ENCODE peak calls at places on chromosome 13, in eight cellular contexts. One of them, this sample, is unnamed. For H3K4me1, the result is how much of the 10 kb centered on the place peaks cover.

GRCh38 chr13:36098080-36098479 is 33.1 kb downstream of the DCLK1 start:
- DNase-seq in ovary: no peak
- DNase-seq in HCT116: no peak
- DNase-seq in Peyer's patch: no peak
- DNase-seq in thyroid gland: no peak
- DNase-seq in uterus: no peak
- DNase-seq in suprapubic skin: no peak
- DNase-seq in heart left ventricle: no peak
- DNase-seq in this sample: no peak

GRCh38 chr13:113900646-113901045 is 36.8 kb upstream of the GAS6 start:
- DNase-seq in Peyer's patch: no peak
- DNase-seq in thyroid gland: no peak
- DNase-seq in heart left ventricle: no peak
- DNase-seq in uterus: peak
- DNase-seq in suprapubic skin: no peak
- DNase-seq in ovary: no peak
- DNase-seq in HCT116: no peak
- DNase-seq in this sample: peak

GRCh38 chr13:93248627-93249047 is 22.0 kb downstream of the GPC6 start:
- DNase-seq in thyroid gland: peak
- DNase-seq in ovary: no peak
- DNase-seq in HCT116: no peak
- DNase-seq in suprapubic skin: no peak
- DNase-seq in Peyer's patch: no peak
- DNase-seq in heart left ventricle: no peak
- DNase-seq in uterus: no peak
- DNase-seq in this sample: peak

GRCh38 chr13:76148926-76149325 is 512.8 kb downstream of the LMO7 start:
- DNase-seq in heart left ventricle: no peak
- DNase-seq in thyroid gland: no peak
- DNase-seq in suprapubic skin: no peak
- DNase-seq in uterus: no peak
- DNase-seq in HCT116: no peak
- DNase-seq in Peyer's patch: no peak
- DNase-seq in ovary: no peak
- DNase-seq in this sample: no peak

GRCh38 chr13:22893149-22893548 is 287.6 kb upstream of the SGCG start:
- DNase-seq in suprapubic skin: no peak
- DNase-seq in ovary: no peak
- DNase-seq in Peyer's patch: no peak
- DNase-seq in HCT116: no peak
- DNase-seq in thyroid gland: peak
- DNase-seq in uterus: no peak
- DNase-seq in heart left ventricle: no peak
- DNase-seq in this sample: peak

GRCh38 chr13:82634946-82635345 is 1247.3 kb downstream of the SLITRK1 start:
- DNase-seq in uterus: no peak
- DNase-seq in ovary: no peak
- DNase-seq in thyroid gland: no peak
- DNase-seq in suprapubic skin: no peak
- DNase-seq in Peyer's patch: no peak
- DNase-seq in heart left ventricle: no peak
- DNase-seq in HCT116: no peak
- DNase-seq in this sample: no peak

GRCh38 chr13:59367467-59367866 is 796.3 kb downstream of the DIAPH3 start:
- DNase-seq in ovary: no peak
- DNase-seq in suprapubic skin: no peak
- DNase-seq in heart left ventricle: no peak
- DNase-seq in HCT116: no peak
- DNase-seq in uterus: no peak
- DNase-seq in Peyer's patch: no peak
- DNase-seq in thyroid gland: no peak
- DNase-seq in this sample: no peak

GRCh38 chr13:65677906-65678305 is 1552.2 kb downstream of the PCDH9 start:
- DNase-seq in suprapubic skin: no peak
- DNase-seq in uterus: no peak
- DNase-seq in heart left ventricle: no peak
- DNase-seq in Peyer's patch: no peak
- DNase-seq in ovary: no peak
- DNase-seq in HCT116: peak
- DNase-seq in thyroid gland: no peak
- DNase-seq in this sample: no peak

GRCh38 chr13:114275309-114275708 is 6.1 kb upstream of the UPF3A start:
- DNase-seq in uterus: no peak
- DNase-seq in suprapubic skin: no peak
- DNase-seq in thyroid gland: no peak
- DNase-seq in Peyer's patch: no peak
- DNase-seq in HCT116: no peak
- DNase-seq in ovary: no peak
- DNase-seq in heart left ventricle: no peak
- DNase-seq in this sample: no peak

GRCh38 chr13:30639671-30640070 is 22.0 kb downstream of the USPL1 start:
- DNase-seq in heart left ventricle: no peak
- DNase-seq in thyroid gland: no peak
- DNase-seq in ovary: no peak
- DNase-seq in Peyer's patch: no peak
- DNase-seq in uterus: no peak
- DNase-seq in HCT116: no peak
- DNase-seq in suprapubic skin: no peak
- DNase-seq in this sample: no peak

GRCh38 chr13:31629085-31629785 is 110.1 kb upstream of the RXFP2 start:
- DNase-seq in Peyer's patch: no peak
- DNase-seq in HCT116: no peak
- DNase-seq in heart left ventricle: peak
- DNase-seq in uterus: no peak
- DNase-seq in thyroid gland: no peak
- DNase-seq in suprapubic skin: no peak
- DNase-seq in ovary: no peak
- DNase-seq in this sample: no peak

GRCh38 chr13:30607908-30608307 is 9.8 kb upstream of the USPL1 start:
- DNase-seq in heart left ventricle: no peak
- DNase-seq in ovary: no peak
- DNase-seq in thyroid gland: peak
- DNase-seq in suprapubic skin: no peak
- DNase-seq in Peyer's patch: peak
- DNase-seq in HCT116: no peak
- DNase-seq in uterus: no peak
- DNase-seq in this sample: peak

GRCh38 chr13:110475550-110476219 is 85.8 kb downstream of the RAB20 start:
- DNase-seq in HCT116: no peak
- DNase-seq in uterus: no peak
- DNase-seq in ovary: no peak
- DNase-seq in thyroid gland: no peak
- DNase-seq in heart left ventricle: no peak
- DNase-seq in Peyer's patch: peak
- DNase-seq in suprapubic skin: no peak
- DNase-seq in this sample: no peak

GRCh38 chr13:60398949-60399589 is 2.0 kb downstream of the TDRD3 start:
- DNase-seq in Peyer's patch: no peak
- DNase-seq in HCT116: no peak
- DNase-seq in ovary: no peak
- DNase-seq in uterus: no peak
- DNase-seq in suprapubic skin: no peak
- DNase-seq in heart left ventricle: no peak
- DNase-seq in thyroid gland: no peak
- DNase-seq in this sample: no peak

GRCh38 chr13:65855276-65855675 is 1374.9 kb downstream of the PCDH9 start:
- DNase-seq in thyroid gland: no peak
- DNase-seq in HCT116: no peak
- DNase-seq in heart left ventricle: no peak
- DNase-seq in ovary: no peak
- DNase-seq in Peyer's patch: no peak
- DNase-seq in uterus: no peak
- DNase-seq in suprapubic skin: no peak
- DNase-seq in this sample: no peak

GRCh38 chr13:75704942-75705320 is 68.8 kb downstream of the LMO7 start:
- DNase-seq in heart left ventricle: no peak
- DNase-seq in HCT116: peak
- DNase-seq in thyroid gland: peak
- DNase-seq in uterus: no peak
- DNase-seq in ovary: no peak
- DNase-seq in Peyer's patch: no peak
- DNase-seq in suprapubic skin: no peak
- DNase-seq in this sample: no peak

GRCh38 chr13:42696191-42696590 is 85.2 kb upstream of the FAM216B start:
- DNase-seq in thyroid gland: no peak
- DNase-seq in heart left ventricle: no peak
- DNase-seq in uterus: no peak
- DNase-seq in suprapubic skin: no peak
- DNase-seq in ovary: no peak
- DNase-seq in HCT116: no peak
- DNase-seq in Peyer's patch: no peak
- DNase-seq in this sample: no peak

GRCh38 chr13:94093652-94094310 is 385.7 kb downstream of the DCT start:
- DNase-seq in Peyer's patch: no peak
- DNase-seq in heart left ventricle: no peak
- DNase-seq in thyroid gland: no peak
- DNase-seq in suprapubic skin: no peak
- DNase-seq in HCT116: no peak
- DNase-seq in uterus: no peak
- DNase-seq in ovary: no peak
- DNase-seq in this sample: no peak

GRCh38 chr13:91292630-91293221 is 54.8 kb upstream of the MIR17HG start:
- DNase-seq in suprapubic skin: no peak
- DNase-seq in uterus: no peak
- DNase-seq in thyroid gland: no peak
- DNase-seq in ovary: no peak
- DNase-seq in Peyer's patch: no peak
- DNase-seq in HCT116: no peak
- DNase-seq in heart left ventricle: no peak
- DNase-seq in this sample: no peak

DNA sequence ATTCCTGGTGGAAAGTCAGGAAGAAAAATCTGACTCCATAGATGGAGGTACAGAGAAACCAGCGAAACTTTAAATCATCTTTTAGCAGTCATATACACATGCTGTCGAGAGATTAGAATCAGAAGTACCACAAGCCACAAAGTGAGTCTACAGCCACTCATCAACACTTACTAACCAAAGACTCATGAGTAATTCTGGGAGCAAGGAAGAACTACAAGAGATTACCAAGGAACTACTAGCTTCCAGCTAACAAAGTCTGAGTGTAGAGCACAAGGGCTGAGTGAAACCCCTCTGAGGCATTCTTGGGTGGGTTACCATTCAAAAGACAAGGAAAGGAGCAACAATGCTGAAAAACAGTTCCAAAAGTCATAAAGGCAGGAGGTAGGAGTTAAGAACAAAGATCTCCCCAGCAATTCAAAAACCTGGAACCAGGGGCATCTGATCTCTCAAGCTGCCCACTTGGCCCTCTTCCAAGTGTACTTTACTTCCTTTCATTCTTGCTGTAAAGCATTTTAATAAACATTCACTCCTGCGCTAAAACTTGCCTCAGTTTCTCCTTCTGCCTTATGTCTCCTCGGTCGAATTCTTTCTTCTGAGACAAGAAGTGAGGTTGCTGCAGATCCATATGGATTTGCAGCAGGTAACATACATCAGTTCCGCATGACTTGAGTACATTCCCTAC is 13.0 kb downstream of the RBM26 start:
- DNase-seq in Peyer's patch: no peak
- DNase-seq in ovary: no peak
- DNase-seq in heart left ventricle: no peak
- DNase-seq in HCT116: no peak
- DNase-seq in suprapubic skin: no peak
- DNase-seq in uterus: no peak
- DNase-seq in thyroid gland: peak
- DNase-seq in this sample: no peak
- TF ChIP-seq POLR2A in Peyer's patch: no peak
- TF ChIP-seq POLR2A in ovary: no peak
- TF ChIP-seq POLR2A in heart left ventricle: no peak
- TF ChIP-seq POLR2A in HCT116: no peak
- TF ChIP-seq POLR2A in suprapubic skin: no peak
- TF ChIP-seq POLR2A in uterus: no peak
- TF ChIP-seq POLR2A in thyroid gland: no peak
- TF ChIP-seq POLR2A in this sample: no peak

DNA sequence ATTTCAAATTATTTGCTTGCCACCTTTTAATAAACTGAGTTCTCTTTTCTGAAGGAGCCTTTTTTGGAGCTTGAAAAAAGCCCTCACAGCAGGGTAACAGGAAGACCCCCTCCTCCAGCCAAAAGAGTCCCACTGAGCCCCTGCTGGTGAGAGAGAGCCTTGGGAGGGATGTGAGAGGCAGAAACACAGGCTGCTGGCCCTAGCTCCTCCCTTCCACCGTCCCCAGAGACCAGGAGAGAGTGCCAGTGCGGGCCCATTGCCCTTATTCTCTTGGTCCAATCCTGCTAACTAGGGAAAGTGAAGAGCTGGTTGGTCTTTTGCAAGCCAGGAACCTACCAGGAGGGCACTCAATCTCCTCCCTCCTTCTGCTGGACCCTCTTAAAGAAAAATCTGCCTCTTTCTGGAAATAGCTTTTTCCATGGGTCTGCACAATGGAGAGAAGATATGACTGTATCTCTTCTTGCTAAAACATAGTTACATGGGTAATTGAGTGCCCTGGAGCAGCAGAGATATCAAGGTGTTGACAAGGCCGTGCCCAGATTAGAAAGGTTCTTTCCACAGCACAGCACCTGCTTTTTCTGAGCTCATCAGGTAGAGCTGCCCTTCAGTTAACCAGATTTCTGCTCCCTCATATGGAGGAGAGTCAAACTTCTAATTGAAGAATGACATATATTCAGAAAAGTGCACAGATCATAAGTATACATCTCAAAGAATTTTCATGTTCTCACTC is 113.9 kb downstream of the LRCH1 start:
- DNase-seq in heart left ventricle: peak
- DNase-seq in uterus: no peak
- DNase-seq in Peyer's patch: no peak
- DNase-seq in ovary: no peak
- DNase-seq in HCT116: no peak
- DNase-seq in suprapubic skin: no peak
- DNase-seq in thyroid gland: no peak
- DNase-seq in this sample: no peak
- H3K4me1 ChIP-seq in heart left ventricle: half or more
- H3K4me1 ChIP-seq in uterus: under half
- H3K4me1 ChIP-seq in Peyer's patch: under half
- H3K4me1 ChIP-seq in ovary: under half
- H3K4me1 ChIP-seq in HCT116: under half
- H3K4me1 ChIP-seq in suprapubic skin: under half
- H3K4me1 ChIP-seq in thyroid gland: under half
- H3K4me1 ChIP-seq in this sample: under half

GRCh38 chr13:19959831-19960672 is 1.5 kb downstream of the ZMYM2 start:
- DNase-seq in uterus: peak
- DNase-seq in ovary: peak
- DNase-seq in thyroid gland: peak
- DNase-seq in suprapubic skin: peak
- DNase-seq in Peyer's patch: peak
- DNase-seq in heart left ventricle: peak
- DNase-seq in HCT116: peak
- DNase-seq in this sample: peak
- TF ChIP-seq POLR2A in uterus: peak
- TF ChIP-seq POLR2A in ovary: peak
- TF ChIP-seq POLR2A in thyroid gland: peak
- TF ChIP-seq POLR2A in suprapubic skin: no peak
- TF ChIP-seq POLR2A in Peyer's patch: peak
- TF ChIP-seq POLR2A in heart left ventricle: peak
- TF ChIP-seq POLR2A in HCT116: no peak
- TF ChIP-seq POLR2A in this sample: no peak

DNA sequence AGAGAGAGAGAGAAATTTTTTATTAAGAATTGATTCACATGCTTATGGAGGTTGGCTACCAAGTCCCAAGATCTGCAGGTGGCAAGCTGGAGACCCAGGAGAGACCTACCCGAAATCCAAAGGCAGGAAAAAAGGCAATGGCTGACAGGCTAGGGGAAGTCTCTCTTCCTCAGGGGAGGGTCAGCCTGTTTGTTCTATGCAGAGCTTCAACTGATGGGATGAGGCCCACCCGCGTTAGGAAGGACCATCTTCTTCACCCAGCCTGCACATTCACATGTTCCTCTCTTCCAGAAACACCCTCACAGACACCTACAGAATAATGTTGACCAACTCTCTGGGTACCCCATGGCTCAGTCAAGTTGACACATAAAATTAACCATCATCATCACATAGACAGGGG is 65.3 kb upstream of the SERP2 start:
- DNase-seq in heart left ventricle: no peak
- DNase-seq in suprapubic skin: no peak
- DNase-seq in Peyer's patch: no peak
- DNase-seq in uterus: no peak
- DNase-seq in thyroid gland: no peak
- DNase-seq in HCT116: no peak
- DNase-seq in ovary: no peak
- DNase-seq in this sample: no peak
- H3K4me1 ChIP-seq in heart left ventricle: half or more
- H3K4me1 ChIP-seq in suprapubic skin: half or more
- H3K4me1 ChIP-seq in Peyer's patch: under half
- H3K4me1 ChIP-seq in uterus: under half
- H3K4me1 ChIP-seq in thyroid gland: under half
- H3K4me1 ChIP-seq in HCT116: half or more
- H3K4me1 ChIP-seq in ovary: under half
- H3K4me1 ChIP-seq in this sample: under half